ENCODE peak calls at places on chromosomes 7 and 10, in seven cellular contexts. I, N, X, J, U, T and Y are unnamed samples.

GRCh38 chr10:69096045-69096444 is 8.1 kb downstream of the SRGN start:
- DNase-seq in I (no peak), N (no peak), X (no peak), J (no peak), U (no peak), T (no peak), Y (no peak)

GRCh38 chr7:86653919-86654659 is 10.4 kb downstream of the GRM3 start:
- DNase-seq in I (no peak), N (peak), X (no peak), J (no peak), U (no peak), T (peak), Y (no peak)

GRCh38 chr7:105413887-105414437 is 25.2 kb upstream of the SRPK2 start:
- DNase-seq in I (no peak), N (peak), X (no peak), J (no peak), U (no peak), T (no peak), Y (no peak)

GRCh38 chr10:44995914-44996633 is 4.6 kb upstream of the ZNF22 start:
- DNase-seq in I (peak), N (peak), X (peak), J (no peak), U (peak), T (peak), Y (no peak)

GRCh38 chr7:32298403-32299132 is 191.6 kb downstream of the LSM5 start:
- DNase-seq in I (no peak), N (peak), X (no peak), J (no peak), U (no peak), T (no peak), Y (no peak)

GRCh38 chr7:17599733-17600685 is 301.6 kb downstream of the AHR start:
- DNase-seq in I (no peak), N (peak), X (no peak), J (no peak), U (no peak), T (no peak), Y (no peak)

GRCh38 chr7:119969054-119969453 is 303.9 kb upstream of the KCND2 start:
- DNase-seq in I (no peak), N (no peak), X (no peak), J (no peak), U (no peak), T (no peak), Y (no peak)

GRCh38 chr10:77637474-77637985 is at the start of gene KCNMA1:
- DNase-seq in I (peak), N (peak), X (no peak), J (no peak), U (peak), T (peak), Y (no peak)

GRCh38 chr7:134949171-134949570 is 37.1 kb upstream of the AGBL3 start:
- DNase-seq in I (no peak), N (peak), X (no peak), J (no peak), U (no peak), T (no peak), Y (no peak)

GRCh38 chr10:24390746-24391145 is 181.8 kb downstream of the KIAA1217 start:
- DNase-seq in I (no peak), N (no peak), X (no peak), J (no peak), U (no peak), T (no peak), Y (no peak)

GRCh38 chr10:19843487-19843886 is 27.3 kb downstream of the PLXDC2 start:
- DNase-seq in I (no peak), N (peak), X (no peak), J (no peak), U (no peak), T (no peak), Y (no peak)

GRCh38 chr10:91010952-91011351 is 90.1 kb upstream of the ANKRD1 start:
- DNase-seq in I (no peak), N (peak), X (no peak), J (no peak), U (no peak), T (no peak), Y (no peak)

GRCh38 chr10:27986831-27987230 is 12.0 kb downstream of the ODAD2 start:
- DNase-seq in I (no peak), N (no peak), X (no peak), J (no peak), U (no peak), T (no peak), Y (no peak)

GRCh38 chr10:28391283-28391682 is 88.4 kb upstream of the MPP7 start:
- DNase-seq in I (no peak), N (no peak), X (no peak), J (no peak), U (no peak), T (no peak), Y (no peak)

GRCh38 chr7:464712-465461 is 54.8 kb downstream of the PDGFA start:
- DNase-seq in I (peak), N (peak), X (no peak), J (no peak), U (no peak), T (peak), Y (no peak)

GRCh38 chr10:113619401-113619800 is 44.4 kb downstream of the NRAP start:
- DNase-seq in I (no peak), N (no peak), X (no peak), J (no peak), U (no peak), T (peak), Y (no peak)

DNA sequence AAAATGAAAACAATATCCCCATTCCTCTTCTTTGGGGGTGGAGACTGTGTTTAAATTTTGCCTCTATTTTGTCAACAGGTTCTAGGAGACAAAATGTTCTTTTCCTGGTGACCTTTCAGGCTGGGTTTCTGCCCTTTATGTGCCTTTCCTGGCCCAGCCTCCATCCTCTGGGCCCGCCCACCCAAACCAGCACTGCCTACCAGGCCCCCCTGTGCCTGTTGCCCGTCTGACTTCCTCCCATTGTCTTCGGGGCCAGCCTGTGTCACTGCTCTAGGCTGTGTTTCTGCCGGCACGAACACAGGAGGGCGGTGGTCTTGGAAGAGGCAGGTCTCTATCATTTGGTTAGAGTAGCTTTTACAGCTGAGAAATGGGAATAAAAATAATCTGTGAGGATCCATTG is 13.9 kb downstream of the TSPAN14 start:
- DNase-seq in I (no peak), N (no peak), X (peak), J (peak), U (peak), T (peak), Y (no peak)
- H3K27ac ChIP-seq in I (peak), N (no peak), X (no peak), J (peak), U (peak), T (peak), Y (no peak)

GRCh38 chr7:94655884-94656657 is at the start of gene SGCE:
- DNase-seq in I (peak), N (peak), X (peak), J (peak), U (peak), T (peak), Y (no peak)
- H3K27ac ChIP-seq in I (peak), N (peak), X (peak), J (no peak), U (peak), T (peak), Y (peak)

GRCh38 chr10:26448292-26448691 is 10.2 kb downstream of the APBB1IP start:
- DNase-seq in I (no peak), N (no peak), X (no peak), J (no peak), U (no peak), T (no peak), Y (no peak)

GRCh38 chr10:26448706-26449435 is 10.7 kb downstream of the APBB1IP start:
- DNase-seq in I (no peak), N (no peak), X (no peak), J (peak), U (no peak), T (peak), Y (no peak)

GRCh38 chr10:26449726-26450125 is 11.6 kb downstream of the APBB1IP start:
- DNase-seq in I (no peak), N (no peak), X (no peak), J (no peak), U (no peak), T (no peak), Y (no peak)

GRCh38 chr10:26445411-26446031 is 7.4 kb downstream of the APBB1IP start:
- DNase-seq in I (no peak), N (peak), X (no peak), J (no peak), U (no peak), T (no peak), Y (no peak)

GRCh38 chr10:26446258-26446657 is 8.1 kb downstream of the APBB1IP start:
- DNase-seq in I (no peak), N (no peak), X (no peak), J (no peak), U (no peak), T (no peak), Y (no peak)
- H3K27ac ChIP-seq in I (peak), N (no peak), X (no peak), J (peak), U (no peak), T (no peak), Y (no peak)

GRCh38 chr7:30436046-30436445 is 42.5 kb downstream of the NOD1 start:
- DNase-seq in I (no peak), N (no peak), X (no peak), J (no peak), U (no peak), T (no peak), Y (no peak)
- H3K27ac ChIP-seq in I (no peak), N (no peak), X (no peak), J (no peak), U (no peak), T (no peak), Y (no peak)

DNA sequence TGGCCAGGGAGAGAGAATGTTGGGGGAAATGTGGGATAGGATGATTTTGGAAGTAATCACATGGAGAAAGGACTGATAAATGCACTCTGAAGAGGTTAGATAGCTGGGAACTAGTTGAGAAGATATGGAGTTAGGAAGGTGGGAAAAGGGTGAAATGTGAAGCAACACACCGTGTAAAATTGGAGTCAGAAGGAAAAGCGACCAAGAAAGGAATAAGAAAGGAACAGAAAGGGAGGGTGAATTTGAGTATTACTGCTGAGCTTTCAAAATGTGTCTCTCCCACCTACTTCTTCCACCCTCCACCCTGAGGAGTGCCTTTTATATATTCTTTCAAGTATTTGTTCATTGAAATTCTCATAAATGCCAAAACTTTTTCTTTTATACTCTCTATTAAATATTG is 171.8 kb downstream of the BMPER start:
- DNase-seq in I (no peak), N (no peak), X (no peak), J (no peak), U (no peak), T (no peak), Y (no peak)
- H3K27ac ChIP-seq in I (no peak), N (peak), X (no peak), J (no peak), U (no peak), T (no peak), Y (no peak)

GRCh38 chr7:156898938-156899337 is 6.0 kb upstream of the LMBR1 start:
- DNase-seq in I (no peak), N (no peak), X (no peak), J (no peak), U (no peak), T (no peak), Y (no peak)
- H3K27ac ChIP-seq in I (no peak), N (no peak), X (no peak), J (no peak), U (no peak), T (no peak), Y (no peak)

DNA sequence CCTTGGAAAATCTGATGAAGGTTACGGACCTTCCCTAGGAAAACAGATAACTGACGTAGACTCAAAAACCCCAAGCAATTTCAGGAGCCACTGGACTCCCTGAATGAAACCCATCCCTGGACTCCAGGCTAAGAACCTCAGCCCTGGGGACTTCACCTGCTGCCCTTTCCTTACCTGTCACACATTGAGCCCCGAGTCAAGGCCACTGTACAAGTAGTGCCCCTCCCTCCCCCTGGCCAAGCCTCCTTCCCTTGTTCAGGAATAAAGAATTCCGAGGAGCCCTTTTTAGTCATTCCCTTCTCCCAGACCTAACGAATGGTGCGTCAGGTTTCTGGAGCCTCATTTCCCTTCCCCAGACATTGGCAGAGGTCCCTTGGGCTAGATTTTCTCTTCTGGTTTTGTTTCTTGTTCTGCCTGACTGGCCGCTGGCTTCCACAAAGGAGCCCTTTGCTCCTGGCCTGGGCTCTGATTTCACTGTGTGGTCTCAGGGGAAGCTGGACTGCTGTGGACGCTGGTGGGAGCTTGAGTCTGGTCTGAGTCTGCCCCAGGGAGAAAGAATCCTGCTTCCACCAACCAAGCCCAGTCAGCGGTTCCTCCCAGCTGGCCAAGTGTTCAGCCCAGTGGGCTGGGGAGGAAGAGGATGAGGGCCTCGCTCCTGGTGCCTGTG is 31.7 kb downstream of the ZNF775 start:
- DNase-seq in I (no peak), N (no peak), X (no peak), J (no peak), U (no peak), T (no peak), Y (no peak)
- H3K27ac ChIP-seq in I (no peak), N (no peak), X (no peak), J (no peak), U (no peak), T (no peak), Y (no peak)

GRCh38 chr10:105258674-105259065 is 617.6 kb downstream of the SORCS3 start:
- DNase-seq in I (no peak), N (no peak), X (no peak), J (no peak), U (no peak), T (no peak), Y (no peak)
- H3K27ac ChIP-seq in I (no peak), N (no peak), X (no peak), J (no peak), U (no peak), T (no peak), Y (no peak)

GRCh38 chr7:6705959-6706665 is 635 bp downstream of the ZNF12 start:
- DNase-seq in I (peak), N (peak), X (no peak), J (peak), U (peak), T (peak), Y (no peak)
- H3K27ac ChIP-seq in I (peak), N (peak), X (peak), J (peak), U (peak), T (peak), Y (peak)